ENCODE peak calls at places on chromosome X, in ten cellular contexts. N is central memory CD8-positive, alpha-beta T cell; Q is mucosa of descending colon; U is activated CD4-positive, CD25-positive, alpha-beta regulatory T cell; T is mesendoderm; F is lower leg skin; M is M059J; D is AG09309; H is CD8-positive, alpha-beta T cell; V is amniotic stem cell. L is an unnamed sample.

GRCh38 chrX:51395807-51396728 is 63.4 kb downstream of the NUDT10 start:
- DNase-seq in N (peak; percentile 16), Q (no peak), U (peak; percentile 15), T (peak; percentile 52), F (no peak), M (peak; percentile 2), D (no peak), H (peak; percentile 57), V (no peak), L (no peak)

GRCh38 chrX:17414839-17415238 is 39.8 kb downstream of the NHS start:
- DNase-seq in N (no peak), Q (peak; percentile 41), U (no peak), T (peak; percentile 87), F (no peak), M (peak; percentile 46), D (no peak), H (no peak), V (no peak), L (no peak)

GRCh38 chrX:72466493-72466892 is 106.2 kb downstream of the HDAC8 start:
- DNase-seq in N (no peak), Q (no peak), U (no peak), T (no peak), F (no peak), M (no peak), D (no peak), H (no peak), V (no peak), L (no peak)

GRCh38 chrX:103573205-103573604 is 12.1 kb upstream of the TCEAL4 start:
- DNase-seq in N (no peak), Q (no peak), U (no peak), T (no peak), F (no peak), M (no peak), D (no peak), H (no peak), V (no peak), L (no peak)

GRCh38 chrX:150504399-150505186 is 63.8 kb upstream of the MTM1 start:
- DNase-seq in N (no peak), Q (no peak), U (no peak), T (no peak), F (no peak), M (peak; percentile 34), D (no peak), H (no peak), V (no peak), L (peak; percentile 0)

GRCh38 chrX:134013092-134013497 is 27.7 kb upstream of the GPC3 start:
- DNase-seq in N (no peak), Q (no peak), U (no peak), T (no peak), F (no peak), M (peak; percentile 38), D (no peak), H (no peak), V (no peak), L (no peak)

GRCh38 chrX:72715546-72715945 is 1.4 kb upstream of the PHKA1 start:
- DNase-seq in N (no peak), Q (no peak), U (no peak), T (no peak), F (no peak), M (no peak), D (no peak), H (no peak), V (no peak), L (no peak)

GRCh38 chrX:124462931-124463330 is 116.6 kb downstream of the SH2D1A start:
- DNase-seq in N (no peak), Q (no peak), U (no peak), T (no peak), F (no peak), M (no peak), D (no peak), H (no peak), V (no peak), L (no peak)

GRCh38 chrX:132564026-132564425 is 75.2 kb upstream of the MBNL3 start:
- DNase-seq in N (no peak), Q (no peak), U (no peak), T (peak; percentile 2), F (no peak), M (peak; percentile 1), D (no peak), H (no peak), V (no peak), L (no peak)

GRCh38 chrX:47143894-47144625 is 442 bp downstream of the NDUFB11 start:
- DNase-seq in N (no peak), Q (no peak), U (peak; percentile 32), T (no peak), F (peak; percentile 21), M (no peak), D (no peak), H (no peak), V (no peak), L (no peak)

GRCh38 chrX:94721386-94721785 is 1047.4 kb downstream of the FAM133A start:
- DNase-seq in N (no peak), Q (no peak), U (no peak), T (no peak), F (no peak), M (no peak), D (no peak), H (no peak), V (no peak), L (no peak)

GRCh38 chrX:106706466-106706865 is 20.0 kb upstream of the RNF128 start:
- DNase-seq in N (no peak), Q (no peak), U (no peak), T (no peak), F (no peak), M (no peak), D (no peak), H (no peak), V (no peak), L (no peak)

GRCh38 chrX:7133036-7133412 is 14.5 kb upstream of the STS start:
- DNase-seq in N (no peak), Q (no peak), U (no peak), T (peak; percentile 69), F (no peak), M (peak; percentile 66), D (no peak), H (no peak), V (no peak), L (no peak)

GRCh38 chrX:118350221-118350620 is 4.3 kb downstream of the WDR44 start:
- DNase-seq in N (no peak), Q (no peak), U (no peak), T (no peak), F (no peak), M (peak; percentile 55), D (no peak), H (no peak), V (no peak), L (no peak)

GRCh38 chrX:145729635-145730034 is 88.0 kb upstream of the SLITRK2 start:
- DNase-seq in N (no peak), Q (no peak), U (no peak), T (no peak), F (no peak), M (no peak), D (no peak), H (no peak), V (no peak), L (no peak)

GRCh38 chrX:154004315-154004714 is 15.4 kb downstream of the IRAK1 start:
- DNase-seq in N (no peak), Q (no peak), U (no peak), T (no peak), F (no peak), M (no peak), D (no peak), H (no peak), V (no peak), L (no peak)

GRCh38 chrX:110374544-110374943 is 15.9 kb downstream of the RTL9 start:
- DNase-seq in N (no peak), Q (no peak), U (no peak), T (no peak), F (no peak), M (no peak), D (no peak), H (no peak), V (no peak), L (no peak)

GRCh38 chrX:25427873-25428555 is 412.2 kb upstream of the ARX start:
- DNase-seq in N (no peak), Q (no peak), U (no peak), T (peak; percentile 73), F (no peak), M (no peak), D (no peak), H (no peak), V (no peak), L (no peak)

GRCh38 chrX:149040873-149041535 is 464.1 kb downstream of the IDS start:
- DNase-seq in N (no peak), Q (no peak), U (no peak), T (no peak), F (no peak), M (no peak), D (no peak), H (no peak), V (no peak), L (no peak)